ENCODE peak calls at places on chromosome 13, in four cellular contexts. F, X, E and M are unnamed samples.

GRCh38 chr13:42330991-42331390 is 59.0 kb downstream of the AKAP11 start:
- DNase-seq in F (no peak), X (peak; percentile 31), E (no peak), M (no peak)

GRCh38 chr13:21124853-21125252 is 51.5 kb downstream of the SKA3 start:
- DNase-seq in F (peak; percentile 51), X (peak; percentile 63), E (peak; percentile 51), M (peak; percentile 70)

GRCh38 chr13:111859361-111860105 is 207.4 kb upstream of the SOX1 start:
- DNase-seq in F (no peak), X (no peak), E (no peak), M (no peak)

GRCh38 chr13:93559718-93560117 is 333.1 kb downstream of the GPC6 start:
- DNase-seq in F (no peak), X (peak; percentile 84), E (peak; percentile 88), M (peak; percentile 80)

GRCh38 chr13:100088282-100088647 is 628 bp upstream of the PCCA start:
- DNase-seq in F (no peak), X (no peak), E (no peak), M (no peak)

GRCh38 chr13:45385320-45385719 is 32.9 kb downstream of the SLC25A30 start:
- DNase-seq in F (no peak), X (no peak), E (no peak), M (no peak)

GRCh38 chr13:97257800-97258799 is 36.0 kb downstream of the MBNL2 start:
- DNase-seq in F (peak; percentile 84), X (peak; percentile 90), E (peak; percentile 96), M (peak; percentile 96)

GRCh38 chr13:75195479-75196111 is 286.4 kb downstream of the TBC1D4 start:
- DNase-seq in F (no peak), X (no peak), E (no peak), M (peak; percentile 33)

GRCh38 chr13:98276486-98276885 is 99.4 kb upstream of the RNF113B start:
- DNase-seq in F (no peak), X (peak; percentile 61), E (no peak), M (no peak)

GRCh38 chr13:25738342-25738771 is 313.5 kb downstream of the SHISA2 start:
- DNase-seq in F (no peak), X (no peak), E (peak; percentile 70), M (peak; percentile 60)

GRCh38 chr13:89057274-89057673 is 1386.1 kb downstream of the SLITRK5 start:
- DNase-seq in F (no peak), X (no peak), E (no peak), M (no peak)

GRCh38 chr13:101481421-101481820 is 28.9 kb downstream of the ITGBL1 start:
- DNase-seq in F (no peak), X (no peak), E (no peak), M (no peak)

GRCh38 chr13:107866666-107867623 is 348.4 kb downstream of the LIG4 start:
- DNase-seq in F (peak; percentile 43), X (peak; percentile 66), E (peak; percentile 37), M (peak; percentile 61)

GRCh38 chr13:90686438-90686837 is 661.0 kb upstream of the MIR17HG start:
- DNase-seq in F (no peak), X (peak; percentile 65), E (peak; percentile 90), M (peak; percentile 92)

GRCh38 chr13:66661336-66661735 is 568.8 kb downstream of the PCDH9 start:
- DNase-seq in F (no peak), X (no peak), E (no peak), M (no peak)

GRCh38 chr13:66663206-66663605 is 566.9 kb downstream of the PCDH9 start:
- DNase-seq in F (no peak), X (no peak), E (no peak), M (no peak)

GRCh38 chr13:66659291-66660012 is 570.7 kb downstream of the PCDH9 start:
- DNase-seq in F (no peak), X (no peak), E (peak; percentile 35), M (peak; percentile 43)

GRCh38 chr13:66657165-66657895 is 572.8 kb downstream of the PCDH9 start:
- DNase-seq in F (no peak), X (peak; percentile 98), E (peak; percentile 99), M (peak; percentile 88)

DNA sequence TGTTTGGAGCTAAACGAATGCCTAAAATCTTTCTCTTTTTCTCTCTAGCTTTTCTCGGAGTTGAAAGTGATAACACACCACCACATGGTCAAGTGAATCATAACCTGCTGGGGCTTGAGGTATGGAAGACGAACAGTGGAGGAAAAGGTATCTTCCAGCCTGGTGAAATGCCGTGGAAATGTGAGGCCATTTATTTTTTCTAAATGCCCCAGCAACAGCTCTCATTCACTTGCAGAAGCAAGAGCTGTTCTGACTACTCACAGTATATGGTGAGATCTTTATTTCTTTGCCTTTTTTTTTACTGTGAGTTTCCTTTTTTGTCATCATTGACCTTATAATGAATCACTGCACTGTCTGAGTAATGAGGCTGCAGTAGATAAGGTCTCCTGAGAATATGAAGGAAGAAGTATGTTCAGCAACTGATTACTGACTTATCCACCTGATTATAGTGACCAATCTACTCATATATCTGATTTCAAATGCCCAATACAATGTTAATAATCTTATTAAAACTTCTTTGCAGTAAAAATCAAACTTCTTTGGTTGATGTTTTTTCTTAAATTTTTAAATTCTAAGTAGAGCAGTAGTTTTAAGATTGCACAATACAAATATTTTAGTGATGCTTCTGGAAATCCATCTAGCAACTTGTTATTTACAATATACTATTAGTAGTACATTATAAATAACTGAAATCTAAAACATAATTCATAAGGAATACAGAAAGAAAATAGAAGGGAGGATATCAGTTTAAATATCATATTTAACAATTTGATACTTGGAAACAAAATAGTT is 569.9 kb downstream of the PCDH9 start:
- DNase-seq in F (no peak), X (peak; percentile 75), E (peak; percentile 74), M (peak; percentile 40)
- H3K9ac ChIP-seq in F (no peak overlapping the region), X (no peak overlapping the region), E (peak overlapping the region; percentile 77), M (no peak overlapping the region)

GRCh38 chr13:114108141-114108761 is 24.2 kb downstream of the RASA3 start:
- DNase-seq in F (no peak), X (no peak), E (no peak), M (no peak)
- H3K4me1 ChIP-seq in F (no peaks in the 10 kb centered on the region), X (peaks cover 62% of the 10 kb centered on the region), E (peaks cover 52% of the 10 kb centered on the region), M (peaks cover 64% of the 10 kb centered on the region)

GRCh38 chr13:73676550-73677040 is 457.6 kb downstream of the KLF12 start:
- DNase-seq in F (no peak), X (no peak), E (no peak), M (no peak)

GRCh38 chr13:73677041-73677589 is 457.1 kb downstream of the KLF12 start:
- DNase-seq in F (no peak), X (peak; percentile 71), E (peak; percentile 80), M (peak; percentile 10)

GRCh38 chr13:73672492-73672891 is 461.7 kb downstream of the KLF12 start:
- DNase-seq in F (no peak), X (no peak), E (peak; percentile 34), M (peak; percentile 39)

GRCh38 chr13:73671011-73671410 is 463.2 kb downstream of the KLF12 start:
- DNase-seq in F (no peak), X (no peak), E (no peak), M (no peak)

GRCh38 chr13:73673931-73674330 is 460.3 kb downstream of the KLF12 start:
- DNase-seq in F (no peak), X (no peak), E (no peak), M (no peak)
- H3K9ac ChIP-seq in F (no peak overlapping the region), X (no peak overlapping the region), E (no peak overlapping the region), M (no peak overlapping the region)

GRCh38 chr13:44355643-44356042 is 18.0 kb upstream of the SERP2 start:
- DNase-seq in F (no peak), X (no peak), E (no peak), M (no peak)
- H3K4me1 ChIP-seq in F (peaks cover 6% of the 10 kb centered on the region), X (no peaks in the 10 kb centered on the region), E (peaks cover 3% of the 10 kb centered on the region), M (no peaks in the 10 kb centered on the region)

GRCh38 chr13:41015920-41016319 is 3.2 kb downstream of the ELF1 start:
- DNase-seq in F (no peak), X (no peak), E (no peak), M (no peak)
- H3K9ac ChIP-seq in F (no peak overlapping the region), X (no peak overlapping the region), E (no peak overlapping the region), M (no peak overlapping the region)